ENCODE peak calls at places on chromosome 2, in eight cellular contexts. One of them, this sample, is unnamed.

GRCh38 chr2:108988796-108989713 is at the start of gene EDAR:
- DNase-seq in colonic mucosa: peak; percentile 82
- DNase-seq in breast epithelium: no peak
- DNase-seq in CD8-positive, alpha-beta T cell: no peak
- DNase-seq in nephron progenitor cell: peak; percentile 51
- DNase-seq in CD4-positive, alpha-beta T cell: peak; percentile 40
- DNase-seq in H9: peak; percentile 88
- DNase-seq in transverse colon: peak; percentile 69
- DNase-seq in this sample: peak; percentile 31

GRCh38 chr2:220185766-220186165 is 558.3 kb downstream of the SLC4A3 start:
- DNase-seq in nephron progenitor cell: no peak
- DNase-seq in colonic mucosa: no peak
- DNase-seq in breast epithelium: no peak
- DNase-seq in H9: no peak
- DNase-seq in CD4-positive, alpha-beta T cell: no peak
- DNase-seq in transverse colon: no peak
- DNase-seq in CD8-positive, alpha-beta T cell: no peak
- DNase-seq in this sample: no peak

GRCh38 chr2:236947896-236948295 is 137.8 kb upstream of the COPS8 start:
- DNase-seq in nephron progenitor cell: no peak
- DNase-seq in transverse colon: no peak
- DNase-seq in breast epithelium: no peak
- DNase-seq in CD4-positive, alpha-beta T cell: no peak
- DNase-seq in CD8-positive, alpha-beta T cell: no peak
- DNase-seq in colonic mucosa: peak; percentile 3
- DNase-seq in H9: no peak
- DNase-seq in this sample: no peak

GRCh38 chr2:223465793-223466192 is 136.4 kb downstream of the SCG2 start:
- DNase-seq in H9: no peak
- DNase-seq in colonic mucosa: peak; percentile 53
- DNase-seq in transverse colon: peak; percentile 48
- DNase-seq in nephron progenitor cell: no peak
- DNase-seq in CD4-positive, alpha-beta T cell: no peak
- DNase-seq in breast epithelium: no peak
- DNase-seq in CD8-positive, alpha-beta T cell: no peak
- DNase-seq in this sample: no peak

GRCh38 chr2:86249843-86250402 is 50.7 kb downstream of the MRPL35 start:
- DNase-seq in nephron progenitor cell: no peak
- DNase-seq in colonic mucosa: peak; percentile 54
- DNase-seq in transverse colon: peak; percentile 54
- DNase-seq in CD4-positive, alpha-beta T cell: no peak
- DNase-seq in H9: no peak
- DNase-seq in breast epithelium: no peak
- DNase-seq in CD8-positive, alpha-beta T cell: no peak
- DNase-seq in this sample: no peak

GRCh38 chr2:152740743-152741328 is 22.4 kb downstream of the ARL6IP6 start:
- DNase-seq in breast epithelium: no peak
- DNase-seq in colonic mucosa: no peak
- DNase-seq in transverse colon: no peak
- DNase-seq in H9: no peak
- DNase-seq in nephron progenitor cell: no peak
- DNase-seq in CD4-positive, alpha-beta T cell: no peak
- DNase-seq in CD8-positive, alpha-beta T cell: no peak
- DNase-seq in this sample: no peak

GRCh38 chr2:229910832-229911412 is 10.9 kb downstream of the TRIP12 start:
- DNase-seq in breast epithelium: no peak
- DNase-seq in CD8-positive, alpha-beta T cell: no peak
- DNase-seq in H9: peak; percentile 37
- DNase-seq in transverse colon: no peak
- DNase-seq in CD4-positive, alpha-beta T cell: no peak
- DNase-seq in nephron progenitor cell: no peak
- DNase-seq in colonic mucosa: no peak
- DNase-seq in this sample: no peak

GRCh38 chr2:20224716-20225293 is at the start of gene SDC1:
- DNase-seq in nephron progenitor cell: peak; percentile 75
- DNase-seq in H9: peak; percentile 76
- DNase-seq in colonic mucosa: peak; percentile 80
- DNase-seq in transverse colon: peak; percentile 85
- DNase-seq in breast epithelium: peak; percentile 56
- DNase-seq in CD8-positive, alpha-beta T cell: no peak
- DNase-seq in CD4-positive, alpha-beta T cell: no peak
- DNase-seq in this sample: peak; percentile 56

GRCh38 chr2:169093535-169093934 is 24.2 kb downstream of the DHRS9 start:
- DNase-seq in nephron progenitor cell: no peak
- DNase-seq in H9: no peak
- DNase-seq in transverse colon: no peak
- DNase-seq in CD4-positive, alpha-beta T cell: no peak
- DNase-seq in CD8-positive, alpha-beta T cell: no peak
- DNase-seq in colonic mucosa: no peak
- DNase-seq in breast epithelium: no peak
- DNase-seq in this sample: no peak

DNA sequence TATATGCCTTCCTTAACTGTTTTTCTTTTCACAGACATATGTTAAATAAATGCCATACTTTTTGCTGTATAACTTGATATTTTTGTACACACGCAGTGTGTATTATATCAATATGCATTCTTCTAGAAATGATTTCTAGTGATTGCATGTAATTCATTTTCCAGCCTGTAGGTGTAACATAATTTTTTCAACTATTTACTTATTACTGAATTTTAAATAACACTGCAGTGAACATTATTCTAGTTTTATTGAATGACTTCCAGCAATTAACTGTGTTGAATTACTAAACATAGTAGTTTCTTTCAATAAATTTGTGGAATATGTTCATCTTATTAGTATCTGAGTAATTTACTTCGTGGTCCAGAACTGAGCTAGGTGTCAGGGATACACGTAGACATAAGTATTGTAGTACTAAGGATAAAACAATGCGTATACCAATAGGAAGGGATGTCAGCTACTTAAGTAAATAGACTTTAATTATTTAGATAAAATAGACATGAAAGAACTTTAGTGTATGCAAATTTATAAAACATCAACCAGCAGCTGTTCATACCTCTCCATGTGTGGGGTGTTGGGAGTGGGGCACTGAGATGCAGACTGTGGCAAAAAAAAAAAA is 28.0 kb downstream of the TANC1 start:
- DNase-seq in breast epithelium: no peak
- DNase-seq in transverse colon: no peak
- DNase-seq in colonic mucosa: no peak
- DNase-seq in nephron progenitor cell: no peak
- DNase-seq in H9: no peak
- DNase-seq in CD4-positive, alpha-beta T cell: no peak
- DNase-seq in CD8-positive, alpha-beta T cell: no peak
- DNase-seq in this sample: no peak
- TF ChIP-seq CTCF in breast epithelium: no peak
- TF ChIP-seq CTCF in transverse colon: peak; percentile 28
- TF ChIP-seq CTCF in colonic mucosa: peak; percentile 33
- TF ChIP-seq CTCF in nephron progenitor cell: peak; percentile 40
- TF ChIP-seq CTCF in H9: peak; percentile 6
- TF ChIP-seq CTCF in CD4-positive, alpha-beta T cell: peak; percentile 29
- TF ChIP-seq CTCF in CD8-positive, alpha-beta T cell: peak; percentile 47
- TF ChIP-seq CTCF in this sample: peak; percentile 65

DNA sequence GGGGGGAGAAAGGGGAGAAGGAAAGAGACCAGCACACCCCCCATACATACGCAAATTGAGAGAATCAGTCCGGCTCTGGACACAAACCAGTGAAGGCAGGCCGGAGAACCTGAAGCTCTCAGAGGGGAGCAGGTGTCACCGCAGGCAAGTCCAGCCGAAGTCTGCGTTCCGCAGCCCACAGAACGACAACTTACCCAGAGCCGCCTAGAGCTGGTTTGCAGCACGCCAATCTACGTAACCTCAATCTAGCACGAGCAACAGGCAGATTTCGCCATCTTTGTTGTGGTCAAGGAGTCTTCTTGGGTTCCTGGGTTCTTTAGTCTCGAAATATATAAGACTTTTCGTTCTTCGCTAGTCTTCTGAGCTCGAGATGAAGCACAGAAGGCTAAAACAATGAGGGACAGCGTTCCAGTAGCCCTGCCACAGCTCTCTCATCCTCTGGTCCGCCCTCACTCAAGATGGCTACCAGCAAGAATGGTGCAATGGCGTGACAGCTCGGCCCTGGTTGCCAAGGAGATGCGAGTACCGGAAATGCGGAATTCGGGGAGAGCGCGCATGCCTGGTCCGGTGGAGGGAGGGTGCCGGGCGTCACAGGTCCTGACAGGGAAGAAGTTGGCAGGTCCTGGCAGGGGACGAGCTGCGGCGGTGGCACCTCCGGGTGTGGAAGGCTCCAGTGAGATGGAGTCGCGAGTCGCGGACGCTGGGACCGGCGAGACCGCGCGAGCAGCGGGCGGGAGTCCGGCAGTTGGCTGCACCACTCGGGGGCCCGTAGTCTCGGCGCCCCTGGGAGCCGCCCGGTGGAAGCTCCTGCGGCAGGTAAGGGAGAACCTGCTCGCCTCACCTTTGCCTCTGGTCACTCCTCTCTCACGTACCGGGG is at the start of the genes CAMKMT and PREPL:
- DNase-seq in colonic mucosa: peak; percentile 99
- DNase-seq in nephron progenitor cell: peak; percentile 98
- DNase-seq in transverse colon: peak; percentile 99
- DNase-seq in breast epithelium: peak; percentile 99
- DNase-seq in H9: peak; percentile 98
- DNase-seq in CD4-positive, alpha-beta T cell: peak; percentile 98
- DNase-seq in CD8-positive, alpha-beta T cell: peak; percentile 97
- DNase-seq in this sample: peak; percentile 96
- TF ChIP-seq CTCF in colonic mucosa: no peak
- TF ChIP-seq CTCF in nephron progenitor cell: no peak
- TF ChIP-seq CTCF in transverse colon: no peak
- TF ChIP-seq CTCF in breast epithelium: no peak
- TF ChIP-seq CTCF in H9: no peak
- TF ChIP-seq CTCF in CD4-positive, alpha-beta T cell: no peak
- TF ChIP-seq CTCF in CD8-positive, alpha-beta T cell: no peak
- TF ChIP-seq CTCF in this sample: no peak

GRCh38 chr2:126809357-126809756 is 89.3 kb upstream of the TEX51 start:
- DNase-seq in CD8-positive, alpha-beta T cell: no peak
- DNase-seq in breast epithelium: no peak
- DNase-seq in nephron progenitor cell: peak; percentile 18
- DNase-seq in CD4-positive, alpha-beta T cell: no peak
- DNase-seq in colonic mucosa: peak; percentile 1
- DNase-seq in H9: peak; percentile 41
- DNase-seq in transverse colon: no peak
- DNase-seq in this sample: no peak
- TF ChIP-seq CTCF in CD8-positive, alpha-beta T cell: no peak
- TF ChIP-seq CTCF in breast epithelium: no peak
- TF ChIP-seq CTCF in nephron progenitor cell: no peak
- TF ChIP-seq CTCF in CD4-positive, alpha-beta T cell: no peak
- TF ChIP-seq CTCF in colonic mucosa: no peak
- TF ChIP-seq CTCF in H9: no peak
- TF ChIP-seq CTCF in transverse colon: no peak
- TF ChIP-seq CTCF in this sample: no peak

GRCh38 chr2:59888015-59888414 is 665.4 kb downstream of the BCL11A start:
- DNase-seq in H9: peak; percentile 43
- DNase-seq in CD4-positive, alpha-beta T cell: peak; percentile 12
- DNase-seq in CD8-positive, alpha-beta T cell: no peak
- DNase-seq in nephron progenitor cell: no peak
- DNase-seq in breast epithelium: no peak
- DNase-seq in colonic mucosa: no peak
- DNase-seq in transverse colon: no peak
- DNase-seq in this sample: no peak
- TF ChIP-seq CTCF in H9: peak; percentile 29
- TF ChIP-seq CTCF in CD4-positive, alpha-beta T cell: no peak
- TF ChIP-seq CTCF in CD8-positive, alpha-beta T cell: no peak
- TF ChIP-seq CTCF in nephron progenitor cell: no peak
- TF ChIP-seq CTCF in breast epithelium: no peak
- TF ChIP-seq CTCF in colonic mucosa: no peak
- TF ChIP-seq CTCF in transverse colon: no peak
- TF ChIP-seq CTCF in this sample: no peak